ENCODE peak calls at places on chromosomes 11 and 22, in eight cellular contexts. F, Y, C, R, U, G, A and J are unnamed samples.

GRCh38 chr11:32334822-32335221 is 100.5 kb downstream of the WT1 start:
- DNase-seq in U (peak; percentile 40), G (no peak), C (no peak), R (peak; percentile 55), F (no peak), Y (no peak), A (no peak), J (no peak)

GRCh38 chr11:13928566-13929251 is 33.8 kb upstream of the SPON1 start:
- DNase-seq in Y (no peak), R (no peak), U (no peak), G (no peak), F (no peak), A (peak; percentile 28), C (no peak), J (no peak)

GRCh38 chr11:101466352-101466751 is 117.5 kb downstream of the TRPC6 start:
- DNase-seq in C (no peak), R (no peak), U (no peak), A (no peak), G (no peak), Y (peak; percentile 57), F (no peak), J (no peak)

GRCh38 chr11:96103102-96103501 is 179.2 kb upstream of the MTMR2 start:
- DNase-seq in U (peak; percentile 22), C (no peak), F (no peak), Y (no peak), R (no peak), A (peak; percentile 23), G (no peak), J (no peak)

GRCh38 chr11:665062-665706 is 28.1 kb downstream of the DRD4 start:
- DNase-seq in U (no peak), C (no peak), Y (no peak), A (no peak), R (no peak), F (no peak), G (no peak), J (no peak)

GRCh38 chr22:41237707-41238569 is 2.8 kb downstream of the CHADL start:
- DNase-seq in R (no peak), U (no peak), Y (peak; percentile 97), G (peak; percentile 53), F (peak; percentile 23), A (peak; percentile 13), C (peak; percentile 64), J (no peak)

GRCh38 chr11:23555085-23555484 is 694.8 kb upstream of the CCDC179 start:
- DNase-seq in Y (no peak), G (no peak), A (peak; percentile 76), F (no peak), R (no peak), U (no peak), C (no peak), J (no peak)

GRCh38 chr11:128058580-128059208 is 528.7 kb downstream of the ETS1 start:
- DNase-seq in A (no peak), U (no peak), C (no peak), G (no peak), Y (no peak), R (no peak), F (no peak), J (no peak)

GRCh38 chr11:78277314-78277994 is 88.7 kb downstream of the USP35 start:
- DNase-seq in C (no peak), R (no peak), G (no peak), A (no peak), Y (no peak), F (no peak), U (no peak), J (no peak)

GRCh38 chr11:46918087-46918751 is at the start of gene LRP4:
- DNase-seq in A (no peak), R (no peak), G (peak; percentile 59), F (no peak), C (peak; percentile 42), Y (peak; percentile 85), U (peak; percentile 93), J (no peak)

DNA sequence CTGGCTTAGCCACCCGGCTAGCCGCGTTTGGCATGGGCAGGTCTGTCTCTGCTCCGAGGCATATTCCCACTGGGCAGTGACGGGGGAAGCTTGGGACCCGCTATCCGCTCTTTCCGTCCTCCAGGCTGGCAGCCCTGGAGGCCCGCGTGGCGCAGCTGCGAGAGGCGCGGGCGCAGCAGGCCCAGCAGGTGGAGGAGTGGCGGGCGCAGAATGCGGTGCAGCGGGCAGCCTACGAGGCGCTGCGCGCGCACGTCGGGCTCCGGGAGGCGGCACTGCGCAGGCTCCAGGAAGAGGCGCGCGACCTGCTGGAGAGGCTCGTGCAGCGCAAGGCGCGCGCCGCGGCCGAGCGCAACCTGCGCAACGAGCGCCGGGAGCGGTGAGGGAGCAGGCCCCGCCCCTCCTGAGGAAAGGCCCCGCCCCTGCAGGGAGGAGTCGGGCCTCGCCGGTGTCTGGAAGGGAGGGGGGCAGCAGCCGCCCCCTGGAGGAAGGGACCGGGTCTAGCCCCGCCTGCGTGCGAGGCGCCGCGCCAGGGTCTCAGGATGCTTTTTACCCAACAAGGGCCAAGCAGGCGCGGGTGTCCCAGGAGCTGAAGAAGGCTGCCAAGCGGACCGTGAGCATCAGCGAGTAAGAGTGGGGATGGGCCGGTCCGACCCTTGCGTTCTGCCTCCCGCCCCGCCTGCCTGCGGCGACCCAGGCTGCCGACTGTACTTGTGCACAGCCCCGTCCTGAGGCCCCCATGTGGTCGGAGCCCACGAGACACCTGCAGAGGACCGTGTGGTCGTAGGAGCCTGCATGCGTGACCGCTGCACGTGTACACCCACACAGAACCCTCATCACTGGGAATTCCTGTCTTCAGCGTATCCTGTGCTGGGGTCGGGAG is 7.9 kb downstream of the ATG16L2 start:
- DNase-seq in Y (peak; percentile 95), F (no peak), G (peak; percentile 92), C (peak; percentile 88), U (peak; percentile 95), R (peak; percentile 81), A (peak; percentile 84), J (no peak)
- TF ChIP-seq CTCF in Y (no peak), F (peak; percentile 37), G (peak; percentile 65), C (no peak), U (peak; percentile 18), R (peak; percentile 21), A (peak; percentile 24), J (peak; percentile 33)

DNA sequence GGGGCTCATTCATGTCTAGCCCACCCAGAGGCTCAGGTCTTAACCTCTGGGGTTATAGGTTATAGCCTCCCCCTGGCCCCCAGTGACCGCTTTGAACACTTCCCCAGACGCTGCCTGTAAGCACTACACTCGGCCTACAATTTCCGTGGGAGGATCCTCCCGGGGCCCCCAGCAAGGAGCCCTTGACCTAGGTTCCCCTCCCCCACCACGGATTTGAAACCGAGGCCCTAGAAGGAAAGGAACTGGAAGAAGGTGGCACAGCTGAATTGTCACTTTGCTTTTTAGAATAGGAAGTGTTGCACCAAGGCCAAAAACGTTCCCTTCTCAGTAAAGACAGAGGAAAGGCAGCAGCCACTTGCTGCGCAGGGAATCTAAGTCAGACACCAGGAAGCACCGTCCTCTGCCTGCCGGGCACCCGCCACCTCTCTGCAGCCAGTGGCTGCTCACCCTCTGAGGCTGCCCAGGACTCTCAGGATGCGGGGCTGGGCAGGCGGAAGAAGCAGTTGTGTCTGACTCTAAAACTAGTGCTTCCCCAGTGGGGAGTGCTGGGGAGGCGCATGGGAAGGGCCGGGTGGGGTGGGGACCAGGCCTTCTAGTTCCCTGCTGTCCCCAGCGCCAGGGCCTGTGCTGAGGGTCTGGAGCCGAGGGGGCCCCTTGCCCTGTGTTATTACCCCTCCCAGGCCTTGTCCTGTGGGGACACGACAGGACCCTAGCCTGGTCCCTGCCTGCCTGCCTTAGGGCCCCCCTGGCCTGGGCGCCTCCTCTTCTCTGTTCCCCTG is 7.9 kb upstream of the FLRT1 start:
- DNase-seq in G (no peak), R (no peak), F (no peak), C (no peak), U (peak; percentile 37), Y (no peak), A (no peak), J (no peak)
- H3K4me1 ChIP-seq in G (peaks cover 6% of the 10 kb centered on the region), R (no peaks in the 10 kb centered on the region), F (no peaks in the 10 kb centered on the region), C (peaks cover 17% of the 10 kb centered on the region), U (peaks cover 38% of the 10 kb centered on the region), Y (peaks cover 31% of the 10 kb centered on the region), A (peaks cover 10% of the 10 kb centered on the region), J (peaks cover 12% of the 10 kb centered on the region)

GRCh38 chr22:46652930-46653331 is 32.7 kb downstream of the GRAMD4 start:
- DNase-seq in C (peak; percentile 43), A (peak; percentile 35), F (no peak), R (no peak), Y (no peak), G (no peak), U (no peak), J (no peak)
- H3K27ac ChIP-seq in C (no peak overlapping the region), A (no peak overlapping the region), F (no peak overlapping the region), R (no peak overlapping the region), Y (no peak overlapping the region), G (no peak overlapping the region), U (peak overlapping the region; percentile 72), J (no peak overlapping the region)

GRCh38 chr11:65911682-65912568 is 6.9 kb downstream of the C11orf68 start:
- DNase-seq in A (peak; percentile 87), C (peak; percentile 64), R (peak; percentile 72), U (peak; percentile 33), F (no peak), Y (no peak), G (peak; percentile 72), J (no peak)
- TF ChIP-seq CTCF in A (peak; percentile 46), C (peak; percentile 43), R (peak; percentile 40), U (peak; percentile 76), F (peak; percentile 43), Y (no peak), G (peak; percentile 40), J (peak; percentile 34)

DNA sequence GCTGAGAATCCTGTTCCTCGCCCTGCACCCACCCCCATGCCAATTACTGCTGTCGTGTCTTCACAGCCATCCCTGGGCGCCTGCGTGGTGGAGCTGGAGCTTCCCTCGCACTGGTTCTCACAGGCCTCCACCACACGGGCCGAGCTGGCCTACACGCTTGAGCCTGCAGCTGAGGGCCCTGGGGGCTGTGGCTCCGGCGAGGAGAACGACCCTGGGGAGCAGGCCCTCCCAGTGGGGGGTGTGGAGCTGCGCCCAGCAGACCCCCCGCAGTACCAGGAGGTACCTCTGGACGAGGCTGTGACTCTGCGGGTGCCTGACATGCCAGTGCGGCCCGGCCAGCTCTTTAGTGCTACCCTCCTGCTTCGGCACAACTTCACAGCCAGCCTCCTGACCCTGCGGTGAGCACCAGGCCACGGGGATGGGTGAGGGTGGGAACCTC is 4.3 kb downstream of the TMEM132A start:
- DNase-seq in G (no peak), R (no peak), F (no peak), Y (peak; percentile 73), C (no peak), U (no peak), A (no peak), J (no peak)
- H3K4me1 ChIP-seq in G (peaks cover 8% of the 10 kb centered on the region), R (peaks cover 12% of the 10 kb centered on the region), F (peaks cover 8% of the 10 kb centered on the region), Y (peaks cover 40% of the 10 kb centered on the region), C (peaks cover 22% of the 10 kb centered on the region), U (peaks cover 27% of the 10 kb centered on the region), A (peaks cover 14% of the 10 kb centered on the region), J (peaks cover 20% of the 10 kb centered on the region)

GRCh38 chr11:26227311-26227710 is 104.6 kb upstream of the ANO3 start:
- DNase-seq in R (no peak), G (no peak), F (no peak), A (peak; percentile 94), C (no peak), U (no peak), Y (no peak), J (no peak)
- H3K27ac ChIP-seq in R (no peak overlapping the region), G (no peak overlapping the region), F (no peak overlapping the region), A (no peak overlapping the region), C (no peak overlapping the region), U (no peak overlapping the region), Y (no peak overlapping the region), J (no peak overlapping the region)